ENCODE peak calls at places on chromosomes 4 and X, in ten cellular contexts. W is left lung; P is A549; J is CD8-positive, alpha-beta memory T cell; H is upper lobe of left lung; M is body of pancreas; B is esophagus squamous epithelium; N is psoas muscle; U is mammary epithelial cell; K is stomach. V is an unnamed sample.

GRCh38 chr4:7387925-7388324 is 46.8 kb downstream of the PSAPL1 start:
- DNase-seq in N (no peak), M (no peak), J (no peak), P (no peak), W (peak; percentile 16), B (no peak), K (no peak), H (no peak), U (no peak), V (no peak)

GRCh38 chrX:123814343-123814742 is 45.5 kb upstream of the XIAP start:
- DNase-seq in W (no peak), H (no peak), U (no peak), M (no peak), N (no peak), B (no peak), K (no peak), P (no peak), J (no peak), V (peak; percentile 31)

GRCh38 chr4:37510626-37511025 is 175.6 kb downstream of the RELL1 start:
- DNase-seq in M (no peak), K (no peak), H (no peak), U (no peak), W (no peak), B (no peak), J (no peak), N (no peak), P (no peak), V (no peak)

GRCh38 chrX:108165349-108166111 is 74.0 kb downstream of the ATG4A start:
- DNase-seq in M (no peak), H (no peak), U (peak; percentile 32), J (no peak), P (peak; percentile 54), B (no peak), W (no peak), N (no peak), K (peak; percentile 32), V (peak; percentile 12)

GRCh38 chrX:107826286-107827136 is 845 bp downstream of the MID2 start:
- DNase-seq in H (peak; percentile 89), N (peak; percentile 64), B (no peak), J (peak; percentile 9), P (peak; percentile 56), W (no peak), K (peak; percentile 34), U (peak; percentile 41), M (peak; percentile 32), V (peak; percentile 10)

GRCh38 chr4:85953651-85954018 is 406.2 kb downstream of the MAPK10 start:
- DNase-seq in P (peak; percentile 74), B (no peak), M (no peak), W (no peak), U (peak; percentile 80), K (no peak), J (no peak), H (no peak), N (no peak), V (peak; percentile 91)

GRCh38 chrX:42017971-42018370 is 94.6 kb upstream of the CASK start:
- DNase-seq in K (no peak), N (no peak), B (no peak), W (no peak), J (no peak), M (no peak), U (no peak), H (no peak), P (no peak), V (no peak)

GRCh38 chrX:102712216-102712966 is at the start of gene GPRASP2:
- DNase-seq in W (peak; percentile 47), J (no peak), K (peak; percentile 48), P (peak; percentile 15), U (peak; percentile 24), H (peak; percentile 90), N (peak; percentile 72), B (no peak), M (peak; percentile 60), V (peak; percentile 31)

GRCh38 chr4:112649055-112649408 is 12.1 kb downstream of the LARP7 start:
- DNase-seq in B (no peak), J (no peak), U (no peak), K (no peak), H (no peak), M (no peak), N (no peak), W (no peak), P (no peak), V (no peak)

GRCh38 chr4:94507708-94508107 is 56.0 kb downstream of the PDLIM5 start:
- DNase-seq in H (no peak), J (no peak), K (no peak), P (peak; percentile 81), N (peak; percentile 63), B (no peak), W (no peak), U (peak; percentile 87), M (peak; percentile 37), V (peak; percentile 48)

GRCh38 chr4:114334808-114335739 is 263.5 kb upstream of the UGT8 start:
- DNase-seq in P (no peak), J (no peak), H (no peak), W (no peak), N (no peak), B (no peak), K (no peak), M (no peak), U (peak; percentile 3), V (no peak)

GRCh38 chr4:1477045-1477905 is 71.0 kb upstream of the NKX1-1 start:
- DNase-seq in U (no peak), K (no peak), M (no peak), B (no peak), W (peak; percentile 22), J (no peak), P (no peak), H (peak; percentile 41), N (peak; percentile 44), V (no peak)

GRCh38 chr4:159129822-159130550 is 27.1 kb downstream of the RAPGEF2 start:
- DNase-seq in H (no peak), M (no peak), U (no peak), K (no peak), N (no peak), B (no peak), P (no peak), W (no peak), J (no peak), V (no peak)

GRCh38 chr4:47623916-47624554 is 139.0 kb downstream of the ATP10D start:
- DNase-seq in B (no peak), M (no peak), N (no peak), H (no peak), W (no peak), K (no peak), P (no peak), U (peak; percentile 19), J (no peak), V (no peak)

GRCh38 chr4:147782087-147782781 is 50.3 kb downstream of the ARHGAP10 start:
- DNase-seq in M (no peak), W (no peak), H (no peak), B (no peak), U (no peak), J (no peak), N (no peak), K (no peak), P (no peak), V (no peak)

GRCh38 chr4:2949782-2950125 is 13.5 kb downstream of the NOP14 start:
- DNase-seq in B (no peak), K (no peak), M (no peak), W (no peak), J (no peak), P (no peak), U (no peak), N (no peak), H (no peak), V (no peak)

GRCh38 chr4:3193531-3194203 is 55.3 kb upstream of the MSANTD1 start:
- DNase-seq in W (no peak), M (no peak), J (no peak), P (no peak), K (no peak), B (no peak), H (no peak), N (no peak), U (no peak), V (no peak)

GRCh38 chr4:148030486-148030885 is 298.6 kb downstream of the ARHGAP10 start:
- DNase-seq in P (no peak), H (no peak), U (no peak), N (no peak), B (no peak), M (no peak), J (no peak), W (no peak), K (no peak), V (no peak)

DNA sequence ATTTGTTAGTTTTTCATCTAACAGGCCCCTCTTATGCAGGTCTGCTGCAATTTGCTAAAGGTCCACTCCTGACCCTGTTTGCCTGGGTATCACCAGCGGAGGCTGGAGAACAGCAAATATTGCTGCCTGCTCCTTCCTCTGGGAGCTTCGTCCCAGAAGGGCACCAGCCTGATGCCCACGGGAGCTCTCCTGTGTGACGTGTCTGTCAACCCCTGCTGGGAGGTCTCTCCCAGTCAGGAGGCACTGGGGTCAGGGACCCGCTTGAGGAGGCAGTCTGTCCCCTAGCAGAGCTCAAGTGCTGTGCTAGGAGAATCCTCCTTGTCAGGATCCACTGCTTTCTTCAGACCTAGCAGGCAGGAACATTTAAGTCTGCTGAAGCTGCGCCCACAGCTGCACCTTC is 30.5 kb downstream of the ATRX start:
- DNase-seq in M (no peak), J (no peak), U (no peak), B (no peak), K (no peak), H (no peak), N (no peak), W (no peak), P (no peak), V (no peak)
- H3K9me3 ChIP-seq in M (no peaks in the 10 kb centered on the region), J (no peaks in the 10 kb centered on the region), U (no peaks in the 10 kb centered on the region), B (no peaks in the 10 kb centered on the region), K (no peaks in the 10 kb centered on the region), H (no peaks in the 10 kb centered on the region), N (no peaks in the 10 kb centered on the region), W (no peaks in the 10 kb centered on the region), P (peaks cover 2% of the 10 kb centered on the region), V (no peaks in the 10 kb centered on the region)

GRCh38 chrX:122439836-122440235 is 744.2 kb upstream of the GRIA3 start:
- DNase-seq in N (no peak), J (no peak), P (no peak), H (no peak), K (no peak), B (no peak), M (no peak), U (no peak), W (no peak), V (no peak)
- H3K9me3 ChIP-seq in N (no peaks in the 10 kb centered on the region), J (no peaks in the 10 kb centered on the region), P (no peaks in the 10 kb centered on the region), H (no peaks in the 10 kb centered on the region), K (peaks cover 8% of the 10 kb centered on the region), B (no peaks in the 10 kb centered on the region), M (no peaks in the 10 kb centered on the region), U (peaks cover 13% of the 10 kb centered on the region), W (no peaks in the 10 kb centered on the region), V (no peaks in the 10 kb centered on the region)

GRCh38 chrX:67893931-67894330 is 350.1 kb downstream of the AR start:
- DNase-seq in K (no peak), J (no peak), N (no peak), B (no peak), H (no peak), M (no peak), U (peak; percentile 1), P (peak; percentile 4), W (no peak), V (no peak)
- H3K9me3 ChIP-seq in K (peaks cover 4% of the 10 kb centered on the region), J (no peaks in the 10 kb centered on the region), N (no peaks in the 10 kb centered on the region), B (no peaks in the 10 kb centered on the region), H (no peaks in the 10 kb centered on the region), M (no peaks in the 10 kb centered on the region), U (peaks cover 21% of the 10 kb centered on the region), P (no peaks in the 10 kb centered on the region), W (no peaks in the 10 kb centered on the region), V (no peaks in the 10 kb centered on the region)

DNA sequence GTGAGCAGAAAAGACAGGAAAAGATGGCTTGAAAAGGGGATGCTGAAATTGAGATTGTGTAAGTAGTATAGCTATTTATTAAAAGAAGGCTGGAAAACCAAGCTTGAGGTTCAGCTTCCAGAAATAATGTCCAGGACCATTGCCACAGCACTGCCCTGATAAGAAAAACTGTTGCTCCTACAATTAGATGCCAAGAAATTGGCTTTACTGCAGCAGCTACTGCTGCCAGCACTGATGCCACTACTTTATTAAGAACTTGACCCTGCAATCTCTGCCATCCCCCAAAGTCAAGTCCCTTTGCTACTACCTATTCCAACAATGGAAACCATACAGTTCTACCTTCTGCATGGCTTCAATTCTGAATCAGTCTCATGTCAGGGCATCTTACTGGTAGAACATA is 130.0 kb upstream of the VAMP7 start:
- DNase-seq in J (no peak), P (no peak), H (no peak), W (no peak), M (no peak), B (no peak), K (no peak), U (no peak), N (no peak), V (no peak)
- H3K9me3 ChIP-seq in J (no peaks in the 10 kb centered on the region), P (no peaks in the 10 kb centered on the region), H (no peaks in the 10 kb centered on the region), W (no peaks in the 10 kb centered on the region), M (no peaks in the 10 kb centered on the region), B (no peaks in the 10 kb centered on the region), K (no peaks in the 10 kb centered on the region), U (peaks cover 9% of the 10 kb centered on the region), N (no peaks in the 10 kb centered on the region), V (no peaks in the 10 kb centered on the region)

V was measured in MG63.